ENCODE peak calls at places on chromosomes 4 and X, in six cellular contexts. K, Z, E, P, Q and F are unnamed samples.

GRCh38 chrX:17621566-17622270 is 115.6 kb upstream of the SCML1 start:
- DNase-seq in K (no peak), Z (no peak), E (no peak), P (no peak), Q (no peak), F (no peak)

GRCh38 chrX:261167-261857 is 19.9 kb upstream of the PLCXD1 start:
- DNase-seq in K (no peak), Z (no peak), E (no peak), P (no peak), Q (no peak), F (no peak)

GRCh38 chr4:142463195-142463594 is 382.9 kb downstream of the INPP4B start:
- DNase-seq in K (no peak), Z (no peak), E (no peak), P (no peak), Q (no peak), F (no peak)

GRCh38 chrX:149392896-149393295 is 112.2 kb downstream of the IDS start:
- DNase-seq in K (no peak), Z (no peak), E (peak; percentile 0), P (no peak), Q (no peak), F (no peak)

GRCh38 chr4:48141048-48141447 is 7.0 kb upstream of the TXK start:
- DNase-seq in K (no peak), Z (peak; percentile 27), E (peak; percentile 20), P (no peak), Q (no peak), F (no peak)

GRCh38 chr4:122762520-122762919 is 30.0 kb downstream of the BBS12 start:
- DNase-seq in K (no peak), Z (no peak), E (peak; percentile 18), P (no peak), Q (no peak), F (no peak)

GRCh38 chr4:71559957-71560541 is 221.2 kb downstream of the SLC4A4 start:
- DNase-seq in K (no peak), Z (no peak), E (no peak), P (no peak), Q (no peak), F (no peak)

GRCh38 chrX:130224810-130225209 is 43.9 kb downstream of the ZNF280C start:
- DNase-seq in K (no peak), Z (no peak), E (no peak), P (no peak), Q (no peak), F (no peak)

GRCh38 chr4:113675731-113676707 is 85.5 kb downstream of the CAMK2D start:
- DNase-seq in K (no peak), Z (no peak), E (peak; percentile 21), P (no peak), Q (no peak), F (no peak)

GRCh38 chr4:113677333-113677732 is 84.2 kb downstream of the CAMK2D start:
- DNase-seq in K (no peak), Z (no peak), E (no peak), P (no peak), Q (no peak), F (no peak)

GRCh38 chr4:113682730-113683129 is 78.8 kb downstream of the CAMK2D start:
- DNase-seq in K (no peak), Z (no peak), E (no peak), P (no peak), Q (no peak), F (no peak)

GRCh38 chr4:113674733-113675132 is 86.8 kb downstream of the CAMK2D start:
- DNase-seq in K (no peak), Z (no peak), E (no peak), P (no peak), Q (no peak), F (no peak)

GRCh38 chr4:113678651-113679050 is 82.9 kb downstream of the CAMK2D start:
- DNase-seq in K (no peak), Z (no peak), E (no peak), P (no peak), Q (no peak), F (no peak)
- H3K4me1 ChIP-seq in K (peaks cover 14% of the 10 kb centered on the region), Z (no peaks in the 10 kb centered on the region), E (peaks cover 29% of the 10 kb centered on the region), P (no peaks in the 10 kb centered on the region), Q (peaks cover 10% of the 10 kb centered on the region), F (no peaks in the 10 kb centered on the region)

GRCh38 chr4:137677851-137678250 is 145.6 kb upstream of the PCDH18 start:
- DNase-seq in K (no peak), Z (no peak), E (no peak), P (no peak), Q (no peak), F (no peak)
- TF ChIP-seq ZNF274 in K (no peak), Z (no peak), E (no peak), P (no peak), Q (no peak), F (no peak)

GRCh38 chr4:169030575-169030982 is 20.5 kb upstream of the CBR4 start:
- DNase-seq in K (peak; percentile 59), Z (no peak), E (peak; percentile 35), P (no peak), Q (no peak), F (no peak)
- TF ChIP-seq YY1 in K (peak; percentile 57), Z (no peak), E (no peak), P (no peak), Q (no peak), F (no peak)

DNA sequence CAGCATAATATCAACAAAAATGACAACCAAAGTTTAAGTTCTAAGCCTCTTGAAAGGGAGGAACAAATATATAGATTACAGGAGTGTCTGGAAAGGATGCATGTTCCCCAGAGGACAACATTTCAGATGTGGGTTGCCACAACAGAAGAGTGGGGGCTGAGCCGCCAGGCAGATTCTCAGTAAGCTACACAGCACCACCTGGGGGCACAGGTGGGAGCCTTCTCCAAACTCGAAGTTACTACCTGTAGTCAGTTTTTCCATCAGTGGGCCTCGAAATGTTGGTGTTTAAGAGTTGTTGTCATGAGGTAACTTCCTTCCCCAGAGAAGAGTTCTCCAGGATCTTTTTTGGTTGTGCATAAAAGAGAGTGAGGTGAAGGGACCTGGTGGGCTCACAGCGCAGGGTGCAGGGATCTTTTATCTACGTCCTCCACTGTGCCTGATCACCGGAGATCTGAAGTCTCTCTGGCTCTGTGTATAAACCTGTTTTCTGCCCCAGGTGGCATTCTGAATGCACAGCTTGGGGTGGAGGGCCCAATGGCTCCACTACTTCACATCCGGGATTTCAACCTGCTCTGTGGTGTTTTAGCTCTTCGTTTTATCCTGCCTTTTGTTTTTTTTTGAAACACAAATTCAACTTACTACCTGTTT is 58.4 kb upstream of the STS start:
- DNase-seq in K (no peak), Z (no peak), E (no peak), P (no peak), Q (no peak), F (no peak)
- H3K4me1 ChIP-seq in K (no peaks in the 10 kb centered on the region), Z (no peaks in the 10 kb centered on the region), E (peaks cover 12% of the 10 kb centered on the region), P (peaks cover 4% of the 10 kb centered on the region), Q (peaks cover 48% of the 10 kb centered on the region), F (no peaks in the 10 kb centered on the region)

DNA sequence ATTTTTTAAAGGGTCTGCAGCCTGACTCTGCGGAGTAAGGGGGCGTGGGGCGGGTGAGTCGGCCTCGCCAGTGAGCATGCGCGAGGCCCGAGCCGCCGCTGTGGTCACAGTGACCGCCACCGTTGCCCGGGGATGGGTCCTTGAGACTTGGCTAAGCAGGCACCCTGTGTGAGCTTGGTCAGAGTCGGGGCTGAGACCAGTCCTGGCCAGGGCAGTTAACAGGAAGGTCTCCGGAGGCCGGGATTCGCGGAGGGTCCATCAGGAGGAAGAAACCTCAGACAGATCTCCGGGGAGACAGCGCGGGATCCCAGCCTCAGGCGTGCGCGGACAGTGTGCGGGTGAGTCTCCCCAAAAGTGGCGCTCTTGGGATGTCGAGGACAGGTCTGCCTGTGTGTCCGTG is 1384.4 kb upstream of the PCDH10 start:
- DNase-seq in K (no peak), Z (no peak), E (no peak), P (no peak), Q (no peak), F (no peak)
- TF ChIP-seq ZNF274 in K (no peak), Z (no peak), E (no peak), P (no peak), Q (no peak), F (no peak)

GRCh38 chr4:129526812-129527211 is 430.9 kb downstream of the C4orf33 start:
- DNase-seq in K (peak; percentile 21), Z (no peak), E (peak; percentile 8), P (no peak), Q (no peak), F (no peak)
- TF ChIP-seq YY1 in K (no peak), Z (no peak), E (no peak), P (no peak), Q (no peak), F (no peak)

GRCh38 chr4:139245590-139245989 is 34.4 kb downstream of the MGARP start:
- DNase-seq in K (no peak), Z (no peak), E (no peak), P (no peak), Q (no peak), F (no peak)
- H3K4me1 ChIP-seq in K (peaks cover 6% of the 10 kb centered on the region), Z (no peaks in the 10 kb centered on the region), E (peaks cover 56% of the 10 kb centered on the region), P (peaks cover 14% of the 10 kb centered on the region), Q (no peaks in the 10 kb centered on the region), F (peaks cover 3% of the 10 kb centered on the region)

GRCh38 chr4:85147481-85148076 is 181.1 kb upstream of the WDFY3 start:
- DNase-seq in K (peak; percentile 69), Z (peak; percentile 22), E (peak; percentile 50), P (no peak), Q (peak; percentile 11), F (no peak)
- TF ChIP-seq ZNF274 in K (no peak), Z (no peak), E (no peak), P (no peak), Q (no peak), F (no peak)

DNA sequence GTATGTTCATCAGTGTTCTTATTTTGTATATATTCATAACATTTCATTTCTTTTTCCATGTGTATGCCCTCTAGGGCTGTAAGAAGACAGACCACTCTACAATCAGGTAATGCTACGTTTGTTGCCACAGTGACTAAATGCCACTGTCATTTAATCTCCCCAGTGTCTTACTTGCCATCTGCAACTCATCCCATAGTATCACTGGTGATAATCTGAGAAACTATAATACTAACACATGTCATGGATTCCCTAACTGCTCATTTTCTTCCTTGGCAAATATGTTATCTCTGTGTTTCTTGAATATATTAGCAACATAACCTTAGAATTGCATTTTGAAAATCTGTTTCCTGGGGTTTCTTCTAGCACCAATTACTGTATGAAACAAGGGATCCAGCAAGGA is 6.1 kb downstream of the F8A1 start:
- DNase-seq in K (no peak), Z (no peak), E (no peak), P (no peak), Q (no peak), F (no peak)
- TF ChIP-seq YY1 in K (no peak), Z (no peak), E (no peak), P (no peak), Q (no peak), F (no peak)